ENCODE peak calls at places on chromosomes 3 and 15, in eight cellular contexts. I, J, L, H, Q, R, Z and G are unnamed samples. For H3K4me1 and H3K9me3, the result is how much of the 10 kb centered on the place peaks cover.

GRCh38 chr15:85318048-85318731 is 62.2 kb upstream of the AKAP13 start:
- DNase-seq in I (peak), J (no peak), L (peak), H (no peak), Q (peak), R (peak), Z (no peak), G (no peak)

GRCh38 chr15:87547470-87548181 is 708.9 kb downstream of the NTRK3 start:
- DNase-seq in I (peak), J (no peak), L (no peak), H (no peak), Q (no peak), R (no peak), Z (no peak), G (no peak)

GRCh38 chr3:184371570-184372018 is 6.4 kb downstream of the THPO start:
- DNase-seq in I (peak), J (peak), L (peak), H (peak), Q (peak), R (peak), Z (peak), G (peak)

GRCh38 chr3:171227828-171228227 is 201.3 kb upstream of the SLC2A2 start:
- DNase-seq in I (no peak), J (no peak), L (no peak), H (no peak), Q (no peak), R (no peak), Z (no peak), G (no peak)

GRCh38 chr3:13530241-13531009 is 18.5 kb upstream of the FBLN2 start:
- DNase-seq in I (no peak), J (no peak), L (no peak), H (no peak), Q (no peak), R (peak), Z (no peak), G (peak)

GRCh38 chr15:62894322-62895085 is 148.0 kb upstream of the TPM1 start:
- DNase-seq in I (no peak), J (no peak), L (no peak), H (no peak), Q (no peak), R (no peak), Z (no peak), G (no peak)

GRCh38 chr15:67188551-67189218 is 65.8 kb downstream of the AAGAB start:
- DNase-seq in I (peak), J (peak), L (no peak), H (no peak), Q (no peak), R (no peak), Z (no peak), G (no peak)

GRCh38 chr3:184734903-184735630 is 23.2 kb upstream of the MAGEF1 start:
- DNase-seq in I (no peak), J (peak), L (peak), H (no peak), Q (no peak), R (no peak), Z (no peak), G (no peak)

GRCh38 chr3:8987673-8988655 is 24.7 kb upstream of the RAD18 start:
- DNase-seq in I (peak), J (peak), L (no peak), H (peak), Q (peak), R (peak), Z (peak), G (peak)

GRCh38 chr15:62603757-62604156 is 438.7 kb upstream of the C2CD4B start:
- DNase-seq in I (peak), J (no peak), L (no peak), H (no peak), Q (no peak), R (no peak), Z (no peak), G (no peak)

GRCh38 chr3:45551214-45552010 is 43.1 kb upstream of the LIMD1 start:
- DNase-seq in I (peak), J (peak), L (peak), H (no peak), Q (no peak), R (peak), Z (no peak), G (peak)

GRCh38 chr15:101128191-101128590 is 123.7 kb downstream of the CHSY1 start:
- DNase-seq in I (peak), J (no peak), L (peak), H (no peak), Q (peak), R (no peak), Z (no peak), G (no peak)

GRCh38 chr3:11587766-11588165 is 55.9 kb downstream of the VGLL4 start:
- DNase-seq in I (no peak), J (no peak), L (no peak), H (no peak), Q (no peak), R (no peak), Z (no peak), G (no peak)

GRCh38 chr15:88756521-88756920 is 46.7 kb upstream of the ACAN start:
- DNase-seq in I (no peak), J (no peak), L (no peak), H (no peak), Q (no peak), R (no peak), Z (no peak), G (no peak)

GRCh38 chr3:14634763-14635400 is 16.7 kb upstream of the CCDC174 start:
- DNase-seq in I (peak), J (no peak), L (no peak), H (no peak), Q (peak), R (no peak), Z (no peak), G (no peak)

GRCh38 chr3:197576838-197577237 is 21.1 kb upstream of the BDH1 start:
- DNase-seq in I (no peak), J (no peak), L (no peak), H (no peak), Q (no peak), R (no peak), Z (no peak), G (no peak)

GRCh38 chr3:49804141-49805041 is 1.3 kb downstream of the INKA1 start:
- DNase-seq in I (no peak), J (no peak), L (no peak), H (no peak), Q (peak), R (peak), Z (no peak), G (peak)

GRCh38 chr3:185411133-185411532 is 48.2 kb downstream of the MAP3K13 start:
- DNase-seq in I (peak), J (no peak), L (no peak), H (no peak), Q (no peak), R (no peak), Z (no peak), G (no peak)

GRCh38 chr15:82942691-82943090 is 9.8 kb downstream of the HOMER2 start:
- DNase-seq in I (peak), J (no peak), L (no peak), H (no peak), Q (no peak), R (no peak), Z (peak), G (no peak)

GRCh38 chr3:41267975-41268640 is 68.8 kb downstream of the CTNNB1 start:
- DNase-seq in I (peak), J (no peak), L (peak), H (no peak), Q (peak), R (no peak), Z (no peak), G (no peak)

GRCh38 chr3:28924744-28925360 is 356.0 kb upstream of the RBMS3 start:
- DNase-seq in I (peak), J (no peak), L (no peak), H (no peak), Q (no peak), R (no peak), Z (no peak), G (no peak)

GRCh38 chr3:177772908-177773557 is 575.8 kb upstream of the TBL1XR1 start:
- DNase-seq in I (no peak), J (no peak), L (no peak), H (no peak), Q (no peak), R (peak), Z (no peak), G (peak)

GRCh38 chr15:74799255-74799842 is 13.3 kb upstream of the LMAN1L start:
- DNase-seq in I (no peak), J (no peak), L (no peak), H (no peak), Q (no peak), R (no peak), Z (no peak), G (no peak)

GRCh38 chr3:63064216-63064755 is 189.1 kb upstream of the CADPS start:
- DNase-seq in I (peak), J (no peak), L (no peak), H (no peak), Q (no peak), R (no peak), Z (no peak), G (no peak)

DNA sequence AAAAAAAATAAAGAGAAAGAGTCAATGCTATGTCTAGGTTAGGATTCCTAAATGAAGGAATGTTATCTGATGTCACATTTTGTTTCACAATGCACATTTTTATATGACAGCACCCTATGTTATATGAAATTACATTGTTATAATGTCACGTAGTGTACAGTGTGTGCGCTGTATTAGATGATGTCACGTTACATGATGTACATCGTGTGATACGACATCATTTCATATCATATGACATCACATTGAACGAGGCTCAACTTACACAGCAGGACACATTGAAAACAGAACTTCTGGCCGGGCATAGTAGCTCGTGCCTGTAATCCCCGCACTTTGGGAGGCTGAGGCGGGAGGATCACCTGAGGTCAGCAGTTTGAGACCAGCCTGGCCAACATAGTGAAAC is 150.0 kb downstream of the OCA2 start:
- DNase-seq in I (no peak), J (no peak), L (no peak), H (no peak), Q (no peak), R (no peak), Z (no peak), G (no peak)
- H3K4me3 ChIP-seq in I (no peak), J (no peak), L (no peak), H (no peak), Q (no peak), R (no peak), Z (no peak), G (no peak)

DNA sequence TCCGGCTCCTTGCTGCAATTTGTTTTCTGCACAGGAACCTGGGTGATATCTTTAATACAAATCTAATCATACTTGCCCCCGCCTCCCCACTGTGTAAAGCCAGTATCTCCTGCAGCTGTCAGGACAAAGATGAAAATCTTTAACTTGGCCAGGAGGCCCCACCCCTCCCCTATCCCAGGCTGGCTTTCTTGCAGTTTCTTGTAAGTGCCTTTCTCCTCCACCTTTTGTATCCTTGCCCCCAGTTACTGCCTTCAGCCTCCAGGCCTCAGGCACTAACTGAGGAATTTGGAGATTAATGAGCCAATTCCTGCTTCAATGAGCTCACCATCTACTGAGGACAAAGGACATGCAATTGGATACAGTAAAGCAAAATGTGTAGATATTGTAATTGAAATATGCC is 6.5 kb downstream of the GCSAM start:
- DNase-seq in I (peak), J (no peak), L (no peak), H (peak), Q (peak), R (no peak), Z (no peak), G (no peak)
- H3K4me1 ChIP-seq in I (under half), J (under half), L (under half), H (half or more), Q (under half), R (under half), Z (under half), G (under half)

DNA sequence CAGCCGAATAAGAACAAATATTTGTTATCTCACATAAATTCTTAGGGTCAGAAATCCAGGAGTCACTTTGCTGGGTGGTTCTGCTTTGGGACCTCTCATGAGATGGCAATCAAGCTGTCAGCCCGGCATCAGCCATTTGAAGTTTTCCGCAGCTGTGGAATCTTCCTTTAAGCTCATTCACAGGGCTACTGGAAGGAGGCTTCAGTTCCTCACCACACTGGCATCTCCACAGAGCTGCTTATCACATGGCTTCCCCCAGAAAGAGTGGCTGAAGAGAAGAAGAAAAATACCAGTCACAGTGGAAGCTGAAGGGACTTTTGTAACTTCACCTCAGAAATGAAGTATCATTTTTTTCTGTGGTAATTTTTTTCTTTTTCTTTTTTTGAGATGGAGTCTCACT is 267.7 kb downstream of the CHL1 start:
- DNase-seq in I (no peak), J (no peak), L (no peak), H (no peak), Q (no peak), R (no peak), Z (no peak), G (no peak)
- H3K9me3 ChIP-seq in I (under half), J (under half), L (under half), H (under half), Q (under half), R (under half), Z (under half), G (under half)

DNA sequence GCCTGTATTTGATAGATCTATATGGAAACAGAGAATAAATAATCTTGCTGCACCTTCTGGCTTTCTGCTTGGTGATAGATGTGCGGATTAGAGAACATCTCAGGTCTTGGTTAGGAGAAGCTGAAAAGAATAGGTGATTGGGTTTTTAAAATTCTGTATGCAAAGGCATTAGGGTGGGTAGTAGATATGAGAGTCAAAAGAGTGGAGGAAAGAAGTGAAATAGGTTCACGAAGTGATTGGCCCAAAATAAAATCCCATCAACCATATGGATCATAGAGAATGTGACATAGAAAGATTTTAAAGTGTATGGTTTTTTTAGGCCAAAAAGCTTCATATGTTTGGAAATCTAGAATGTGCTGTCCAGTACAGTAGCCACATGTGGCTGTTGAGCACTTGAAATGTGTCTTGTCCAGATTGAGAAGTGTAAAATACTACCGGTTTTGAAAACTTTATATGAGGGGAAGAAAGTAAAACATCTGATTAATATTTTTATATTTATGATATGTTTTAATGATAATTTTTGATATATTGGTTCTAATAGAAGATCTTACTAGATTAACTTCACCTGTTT is 2.8 kb downstream of the MBNL1 start:
- DNase-seq in I (peak), J (no peak), L (no peak), H (no peak), Q (peak), R (no peak), Z (no peak), G (no peak)
- H3K4me3 ChIP-seq in I (peak), J (peak), L (peak), H (no peak), Q (peak), R (peak), Z (peak), G (peak)

DNA sequence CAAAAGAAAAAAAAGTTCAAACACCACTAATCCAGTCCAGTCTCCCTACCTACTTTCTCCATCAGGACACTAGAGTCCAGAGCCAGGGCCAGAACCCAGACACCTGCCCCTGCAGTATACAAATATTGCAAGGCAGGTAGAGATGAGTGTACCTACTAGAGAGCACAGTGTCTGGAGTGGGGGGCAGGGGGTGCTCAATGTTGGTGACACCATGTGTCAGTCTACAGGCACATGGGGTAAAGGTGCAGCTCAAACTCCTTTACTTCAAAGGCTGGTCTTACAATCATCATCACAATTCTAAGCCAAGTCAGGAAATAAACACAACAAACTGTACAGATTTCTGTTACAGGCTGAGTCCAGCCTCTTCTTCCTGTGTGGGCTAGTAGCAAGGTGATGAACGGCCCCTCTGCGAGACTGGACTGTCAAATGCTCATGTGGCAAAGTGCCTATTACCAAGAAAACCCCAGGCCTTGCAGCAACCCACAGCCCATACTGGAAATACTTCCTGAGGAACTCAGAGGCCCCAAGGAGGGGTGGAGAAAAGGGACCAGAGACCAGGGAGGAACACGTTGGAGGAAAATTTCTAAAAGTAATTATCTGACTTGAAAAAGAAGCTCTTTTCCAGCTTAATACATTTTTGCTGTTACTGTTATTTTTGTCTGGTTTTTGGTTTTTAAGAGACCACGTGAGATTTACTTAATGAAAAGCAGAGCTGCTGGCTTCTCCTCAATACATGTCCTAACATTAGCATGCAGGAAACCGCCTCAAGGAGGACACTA is 29.7 kb downstream of the TBC1D2B start:
- DNase-seq in I (peak), J (no peak), L (peak), H (no peak), Q (peak), R (peak), Z (no peak), G (no peak)
- H3K4me1 ChIP-seq in I (half or more), J (half or more), L (under half), H (under half), Q (under half), R (half or more), Z (half or more), G (half or more)